ENCODE peak calls at places on chromosomes 6 and 20, in seven cellular contexts. G is psoas muscle; F is body of pancreas; S is CD8-positive, alpha-beta T cell; H is CD8-positive, alpha-beta memory T cell; W is mesenchymal stem cell; J is fibroblast of lung. C is an unnamed sample.

GRCh38 chr20:36929290-36929689 is 22.2 kb downstream of the SAMHD1 start:
- DNase-seq in G (no peak), F (no peak), S (no peak), H (no peak), W (peak; percentile 51), J (peak; percentile 52), C (no peak)

GRCh38 chr6:25026723-25027122 is 91.0 kb upstream of the RIPOR2 start:
- DNase-seq in G (no peak), F (no peak), S (no peak), H (no peak), W (no peak), J (no peak), C (no peak)

GRCh38 chr6:130447374-130447773 is 81.6 kb downstream of the TMEM200A start:
- DNase-seq in G (no peak), F (no peak), S (no peak), H (no peak), W (no peak), J (no peak), C (no peak)

GRCh38 chr6:108565893-108566292 is 5.2 kb downstream of the FOXO3 start:
- DNase-seq in G (peak; percentile 37), F (peak; percentile 79), S (no peak), H (no peak), W (peak; percentile 83), J (peak; percentile 94), C (no peak)

GRCh38 chr6:149335924-149336323 is 18.4 kb downstream of the TAB2 start:
- DNase-seq in G (peak; percentile 29), F (no peak), S (no peak), H (no peak), W (peak; percentile 74), J (peak; percentile 52), C (no peak)

GRCh38 chr6:133532908-133533307 is 291.8 kb downstream of the EYA4 start:
- DNase-seq in G (no peak), F (no peak), S (no peak), H (no peak), W (no peak), J (no peak), C (no peak)

GRCh38 chr20:58822748-58823730 is 27.7 kb downstream of the GNAS-AS1 start:
- DNase-seq in G (no peak), F (no peak), S (no peak), H (no peak), W (no peak), J (no peak), C (no peak)

GRCh38 chr20:62382306-62383198 is 4.4 kb upstream of the RPS21 start:
- DNase-seq in G (peak; percentile 76), F (peak; percentile 86), S (peak; percentile 60), H (peak; percentile 62), W (peak; percentile 83), J (peak; percentile 66), C (peak; percentile 91)

GRCh38 chr6:89042664-89043063 is 37.9 kb upstream of the PNRC1 start:
- DNase-seq in G (no peak), F (no peak), S (no peak), H (no peak), W (no peak), J (no peak), C (no peak)

GRCh38 chr6:79421001-79421411 is 116.2 kb downstream of the LCA5 start:
- DNase-seq in G (no peak), F (no peak), S (no peak), H (no peak), W (peak; percentile 27), J (peak; percentile 75), C (no peak)

GRCh38 chr6:45576648-45577624 is 199.2 kb upstream of the SUPT3H start:
- DNase-seq in G (no peak), F (no peak), S (no peak), H (no peak), W (peak; percentile 44), J (no peak), C (peak; percentile 84)

GRCh38 chr6:152272486-152272885 is 364.7 kb downstream of the SYNE1 start:
- DNase-seq in G (no peak), F (no peak), S (no peak), H (no peak), W (no peak), J (no peak), C (no peak)

GRCh38 chr6:152273638-152274037 is 363.5 kb downstream of the SYNE1 start:
- DNase-seq in G (peak; percentile 32), F (peak; percentile 47), S (no peak), H (no peak), W (no peak), J (no peak), C (peak; percentile 70)

GRCh38 chr6:152273002-152273401 is 364.2 kb downstream of the SYNE1 start:
- DNase-seq in G (peak; percentile 29), F (no peak), S (no peak), H (no peak), W (no peak), J (peak; percentile 24), C (peak; percentile 74)

GRCh38 chr6:152270301-152270925 is 366.7 kb downstream of the SYNE1 start:
- DNase-seq in G (no peak), F (no peak), S (no peak), H (no peak), W (peak; percentile 21), J (peak; percentile 34), C (no peak)

DNA sequence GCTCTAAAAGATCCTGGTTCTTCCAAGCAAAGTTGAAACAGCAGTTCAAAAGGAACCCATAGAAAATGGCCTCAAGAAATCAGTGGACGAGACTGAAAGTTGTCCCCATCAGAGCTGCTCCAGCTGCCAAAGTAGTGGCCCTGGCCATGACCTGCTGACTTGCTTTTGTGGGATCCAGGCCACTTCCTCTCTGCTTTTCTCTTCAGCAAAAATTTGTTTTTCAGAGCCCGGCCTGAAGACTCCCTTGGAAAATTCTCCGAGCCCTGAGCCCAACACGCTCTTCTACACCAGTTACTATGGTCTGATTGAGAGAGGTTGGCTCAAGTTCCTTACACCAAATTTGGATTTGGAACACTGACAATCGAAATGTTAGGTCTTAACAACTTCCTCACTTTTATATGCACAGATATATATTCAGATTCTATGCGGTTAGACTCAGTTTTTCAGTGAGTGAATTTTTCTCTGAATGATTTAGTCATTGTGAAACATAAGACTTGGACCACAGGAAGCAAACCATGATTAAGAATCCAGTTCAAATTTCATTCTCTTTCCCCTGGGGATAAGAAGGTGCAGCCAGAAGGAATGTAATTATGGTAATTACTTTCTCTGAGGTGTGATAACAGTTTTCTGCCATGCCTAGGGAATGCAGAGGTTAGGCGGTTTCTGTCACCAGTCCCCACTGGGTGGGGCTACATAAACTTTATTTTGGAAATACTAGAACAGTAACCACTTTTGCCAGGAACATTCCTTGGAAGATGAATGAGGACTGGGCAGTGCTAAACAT is 365.3 kb downstream of the SYNE1 start:
- DNase-seq in G (no peak), F (no peak), S (no peak), H (no peak), W (no peak), J (peak; percentile 57), C (peak; percentile 82)
- H3K27ac ChIP-seq in G (peak overlapping the region; percentile 75), F (peak overlapping the region; percentile 30), S (no peak overlapping the region), H (no peak overlapping the region), W (no peak overlapping the region), J (peak overlapping the region; percentile 37), C (peak overlapping the region; percentile 70)

GRCh38 chr6:125250511-125250910 is 51.3 kb downstream of the HDDC2 start:
- DNase-seq in G (no peak), F (no peak), S (no peak), H (no peak), W (no peak), J (no peak), C (no peak)

GRCh38 chr6:125248136-125248535 is 53.6 kb downstream of the HDDC2 start:
- DNase-seq in G (no peak), F (no peak), S (no peak), H (no peak), W (no peak), J (no peak), C (no peak)

GRCh38 chr6:125245109-125245508 is 56.7 kb downstream of the HDDC2 start:
- DNase-seq in G (no peak), F (no peak), S (no peak), H (no peak), W (no peak), J (no peak), C (no peak)

GRCh38 chr6:125251516-125252229 is 50.1 kb downstream of the HDDC2 start:
- DNase-seq in G (no peak), F (no peak), S (no peak), H (no peak), W (peak; percentile 17), J (peak; percentile 13), C (peak; percentile 55)

DNA sequence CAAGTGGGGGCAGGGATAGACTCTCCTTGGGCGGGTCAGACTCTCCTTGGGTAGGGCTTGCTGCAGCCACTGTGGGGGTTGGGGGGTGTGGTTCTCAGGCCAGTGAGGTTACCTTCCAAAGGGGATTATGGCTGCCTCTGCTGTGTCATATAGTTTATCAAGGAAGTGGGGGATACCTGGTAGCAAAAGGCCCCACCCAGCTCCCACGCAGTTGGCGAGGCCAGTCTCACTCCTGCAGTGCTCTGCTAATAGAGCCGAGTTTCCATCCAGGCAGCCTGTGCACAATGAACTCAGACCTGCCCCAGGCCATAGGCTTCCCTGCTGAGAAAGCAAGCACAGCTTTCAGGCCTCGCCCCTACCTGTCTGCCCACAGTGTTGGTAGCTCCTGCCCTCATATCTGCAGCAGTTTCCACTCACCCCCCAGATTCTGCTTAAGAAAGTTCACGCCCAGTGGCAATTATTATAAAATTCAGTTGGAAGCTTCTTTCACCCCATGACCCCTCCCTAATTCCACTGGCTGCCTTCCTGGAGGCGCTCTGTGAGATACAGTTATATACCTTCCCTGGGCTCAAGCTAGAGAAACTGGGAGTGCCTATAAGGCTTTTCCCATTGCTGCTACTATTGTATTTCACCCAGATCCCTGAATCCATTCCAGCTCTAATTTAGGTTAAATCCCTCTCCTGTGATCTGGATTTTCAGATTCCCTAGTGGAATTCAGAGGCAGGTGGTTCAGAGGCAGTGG is 56.1 kb downstream of the HDDC2 start:
- DNase-seq in G (no peak), F (no peak), S (no peak), H (no peak), W (no peak), J (no peak), C (no peak)
- H3K27ac ChIP-seq in G (no peak overlapping the region), F (no peak overlapping the region), S (no peak overlapping the region), H (no peak overlapping the region), W (no peak overlapping the region), J (no peak overlapping the region), C (no peak overlapping the region)

DNA sequence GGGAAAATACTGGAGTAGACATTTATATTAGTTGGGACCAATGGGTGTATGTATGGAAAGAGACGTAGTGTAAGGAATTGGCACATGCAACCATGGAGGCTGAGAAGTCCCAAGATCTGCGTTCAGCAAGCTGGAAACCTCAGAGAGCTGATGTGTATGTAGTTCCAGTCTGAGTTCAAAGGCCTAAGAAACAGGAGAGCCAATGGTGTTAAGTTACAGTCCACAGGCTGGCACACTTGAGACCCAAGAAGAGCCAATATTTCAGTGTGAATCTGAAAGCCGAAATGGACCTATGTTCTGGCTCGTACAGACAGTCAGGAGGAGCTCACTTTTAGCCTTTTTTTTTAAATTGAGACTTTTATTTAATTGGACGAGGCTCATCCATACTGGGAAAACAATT is 244.2 kb downstream of the CDKAL1 start:
- DNase-seq in G (no peak), F (no peak), S (no peak), H (no peak), W (no peak), J (no peak), C (no peak)
- H3K27ac ChIP-seq in G (peak overlapping the region; percentile 68), F (no peak overlapping the region), S (no peak overlapping the region), H (no peak overlapping the region), W (no peak overlapping the region), J (no peak overlapping the region), C (no peak overlapping the region)

DNA sequence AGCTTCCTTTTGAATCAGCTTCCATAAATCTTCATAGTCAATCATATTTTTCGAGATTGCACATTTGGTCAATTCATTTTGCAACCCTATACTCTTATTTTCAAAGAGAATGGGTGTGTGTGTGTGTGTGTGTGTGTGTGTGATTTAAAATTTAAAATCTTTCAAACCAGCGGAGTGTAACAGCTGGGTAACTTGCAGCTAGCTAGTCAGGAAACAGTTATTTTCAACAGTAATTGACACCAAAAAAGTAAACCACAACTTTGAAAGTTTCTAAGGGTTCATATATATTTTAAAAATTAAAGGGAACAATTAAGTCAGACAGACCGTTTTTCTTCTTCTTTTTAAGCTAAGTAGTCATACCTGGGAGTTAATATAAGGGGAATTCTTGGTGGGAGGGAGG is 57.0 kb downstream of the PRR18 start:
- DNase-seq in G (no peak), F (no peak), S (no peak), H (no peak), W (no peak), J (no peak), C (no peak)
- H3K27ac ChIP-seq in G (no peak overlapping the region), F (no peak overlapping the region), S (no peak overlapping the region), H (no peak overlapping the region), W (no peak overlapping the region), J (no peak overlapping the region), C (no peak overlapping the region)

C was measured in right cardiac atrium.